ENCODE peak calls at places on chromosomes 6 and 20, in ten cellular contexts. Y is DND-41; X is heart left ventricle; E is neuronal stem cell; V is OCI-LY7; M is CD8-positive, alpha-beta T cell; O is tibial artery; H is CD4-positive, alpha-beta memory T cell; B is gastrocnemius medialis; L is HCT116. F is an unnamed sample.

GRCh38 chr20:45798935-45799642 is 7.3 kb downstream of the DNTTIP1 start:
- DNase-seq in Y (peak; percentile 75), X (no peak), E (peak; percentile 31), V (peak; percentile 72), M (peak; percentile 19), O (peak; percentile 73), H (peak; percentile 62), B (peak; percentile 67), L (no peak), F (no peak)

GRCh38 chr6:114108119-114109002 is 137.4 kb upstream of the HDAC2 start:
- DNase-seq in Y (peak; percentile 65), X (peak; percentile 58), E (peak; percentile 53), V (peak; percentile 41), M (no peak), O (peak; percentile 67), H (no peak), B (peak; percentile 19), L (peak; percentile 64), F (peak; percentile 50)

GRCh38 chr20:4548552-4548951 is 173.2 kb upstream of the PRND start:
- DNase-seq in Y (no peak), X (no peak), E (no peak), V (no peak), M (no peak), O (no peak), H (no peak), B (no peak), L (no peak), F (peak; percentile 93)

GRCh38 chr6:3202999-3203696 is 24.3 kb downstream of the TUBB2B start:
- DNase-seq in Y (no peak), X (no peak), E (no peak), V (peak; percentile 19), M (no peak), O (no peak), H (no peak), B (no peak), L (no peak), F (no peak)

GRCh38 chr20:29741894-29742698 is 1515.4 kb upstream of the DEFB115 start:
- DNase-seq in Y (no peak), X (no peak), E (no peak), V (no peak), M (no peak), O (peak; percentile 43), H (no peak), B (no peak), L (no peak), F (no peak)

GRCh38 chr6:166619912-166620311 is 7.1 kb downstream of the RPS6KA2 start:
- DNase-seq in Y (no peak), X (no peak), E (no peak), V (no peak), M (no peak), O (no peak), H (no peak), B (no peak), L (no peak), F (peak; percentile 58)

GRCh38 chr6:16639689-16640480 is 121.4 kb downstream of the ATXN1 start:
- DNase-seq in Y (no peak), X (no peak), E (no peak), V (no peak), M (no peak), O (no peak), H (no peak), B (no peak), L (no peak), F (peak; percentile 61)

GRCh38 chr20:1588166-1588868 is 30.8 kb upstream of the SIRPD start:
- DNase-seq in Y (peak; percentile 73), X (no peak), E (no peak), V (no peak), M (no peak), O (no peak), H (peak; percentile 43), B (no peak), L (no peak), F (no peak)

GRCh38 chr20:24984963-24985640 is 7.4 kb downstream of the APMAP start:
- DNase-seq in Y (peak; percentile 1), X (no peak), E (no peak), V (no peak), M (no peak), O (peak; percentile 48), H (no peak), B (no peak), L (no peak), F (no peak)

GRCh38 chr6:1474205-1474604 is 84.8 kb downstream of the FOXF2 start:
- DNase-seq in Y (no peak), X (no peak), E (no peak), V (no peak), M (no peak), O (no peak), H (no peak), B (no peak), L (no peak), F (no peak)

DNA sequence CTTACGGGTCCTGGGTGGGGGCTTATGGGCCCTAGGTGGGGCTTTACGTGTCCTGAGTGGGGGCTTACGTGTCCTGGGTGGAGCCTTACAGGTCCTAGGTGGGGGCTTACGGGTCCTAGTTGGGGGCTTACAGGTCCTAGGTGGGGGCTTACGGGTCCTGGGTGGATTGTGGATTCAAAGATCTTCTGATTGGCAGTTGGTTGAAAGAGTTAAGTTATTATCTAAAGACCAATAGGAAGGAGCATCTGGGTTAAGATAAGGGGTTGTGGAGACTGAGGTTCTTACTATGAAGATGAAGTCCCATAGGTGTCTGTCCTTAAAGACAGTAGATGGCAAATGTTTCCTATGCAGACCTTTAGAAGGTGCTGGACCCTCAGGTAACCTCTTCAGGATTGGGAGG is 8.4 kb upstream of the BIRC7 start:
- DNase-seq in Y (no peak), X (no peak), E (no peak), V (no peak), M (no peak), O (no peak), H (peak; percentile 2), B (no peak), L (no peak), F (no peak)
- H3K4me1 ChIP-seq in Y (no peaks in the 10 kb centered on the region), X (peaks cover 4% of the 10 kb centered on the region), E (peaks cover 13% of the 10 kb centered on the region), V (no peaks in the 10 kb centered on the region), M (no peaks in the 10 kb centered on the region), O (no peaks in the 10 kb centered on the region), H (no peaks in the 10 kb centered on the region), B (no peaks in the 10 kb centered on the region), L (peaks cover 29% of the 10 kb centered on the region), F (no peaks in the 10 kb centered on the region)

DNA sequence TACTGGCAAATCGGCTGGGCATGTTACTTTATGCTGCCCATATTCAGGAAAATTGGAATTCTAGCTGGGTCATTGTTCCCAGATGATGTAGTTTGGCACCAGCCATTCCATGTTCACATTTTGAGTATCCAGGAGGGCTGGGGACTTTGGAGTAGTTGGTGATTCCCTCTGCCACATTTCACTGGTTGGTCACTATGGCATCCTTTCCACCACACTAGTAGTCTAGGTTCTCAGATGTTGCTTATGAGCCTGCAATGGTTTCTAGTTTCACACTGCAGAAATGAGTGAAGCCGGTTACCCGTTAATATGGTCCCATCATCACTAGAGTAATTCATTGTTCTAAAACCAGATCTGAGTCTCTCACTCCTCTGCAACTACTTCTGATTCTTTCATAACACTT is 4.6 kb downstream of the PTPN1 start:
- DNase-seq in Y (no peak), X (no peak), E (no peak), V (no peak), M (no peak), O (no peak), H (no peak), B (no peak), L (no peak), F (no peak)
- H3K4me1 ChIP-seq in Y (peaks cover 86% of the 10 kb centered on the region), X (peaks cover 18% of the 10 kb centered on the region), E (peaks cover 8% of the 10 kb centered on the region), V (peaks cover 42% of the 10 kb centered on the region), M (peaks cover 83% of the 10 kb centered on the region), O (no peaks in the 10 kb centered on the region), H (peaks cover 91% of the 10 kb centered on the region), B (peaks cover 76% of the 10 kb centered on the region), L (peaks cover 9% of the 10 kb centered on the region), F (peaks cover 45% of the 10 kb centered on the region)

GRCh38 chr6:111802720-111803119 is 70.5 kb downstream of the FYN start:
- DNase-seq in Y (no peak), X (no peak), E (no peak), V (no peak), M (no peak), O (no peak), H (no peak), B (no peak), L (no peak), F (no peak)
- H3K4me1 ChIP-seq in Y (no peaks in the 10 kb centered on the region), X (peaks cover 30% of the 10 kb centered on the region), E (peaks cover 25% of the 10 kb centered on the region), V (peaks cover 17% of the 10 kb centered on the region), M (peaks cover 50% of the 10 kb centered on the region), O (no peaks in the 10 kb centered on the region), H (peaks cover 97% of the 10 kb centered on the region), B (no peaks in the 10 kb centered on the region), L (peaks cover 6% of the 10 kb centered on the region), F (peaks cover 18% of the 10 kb centered on the region)

DNA sequence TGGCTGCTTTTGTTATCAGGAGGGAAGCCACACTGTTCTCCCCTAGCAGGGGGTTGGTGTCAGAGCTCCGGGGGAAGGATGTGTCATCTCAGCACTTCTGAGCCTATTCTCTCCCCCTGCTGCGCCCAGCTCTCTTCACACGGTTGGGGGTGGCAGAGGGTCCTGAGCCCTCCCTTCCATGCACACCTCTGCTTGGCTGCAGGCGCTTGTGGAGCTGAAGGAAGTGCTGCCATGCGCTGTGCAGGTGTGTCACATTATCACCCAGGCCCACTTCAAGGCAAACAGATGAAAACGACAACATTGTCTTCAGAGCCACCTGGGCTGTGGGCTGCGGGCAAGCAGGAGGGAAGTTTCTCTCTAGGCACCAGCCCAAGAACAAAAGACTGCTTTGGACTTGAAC is 263.4 kb downstream of the BMP7 start:
- DNase-seq in Y (peak; percentile 36), X (no peak), E (no peak), V (peak; percentile 72), M (no peak), O (no peak), H (no peak), B (no peak), L (no peak), F (no peak)
- H3K4me1 ChIP-seq in Y (no peaks in the 10 kb centered on the region), X (no peaks in the 10 kb centered on the region), E (peaks cover 8% of the 10 kb centered on the region), V (peaks cover 21% of the 10 kb centered on the region), M (no peaks in the 10 kb centered on the region), O (no peaks in the 10 kb centered on the region), H (no peaks in the 10 kb centered on the region), B (no peaks in the 10 kb centered on the region), L (no peaks in the 10 kb centered on the region), F (peaks cover 22% of the 10 kb centered on the region)

DNA sequence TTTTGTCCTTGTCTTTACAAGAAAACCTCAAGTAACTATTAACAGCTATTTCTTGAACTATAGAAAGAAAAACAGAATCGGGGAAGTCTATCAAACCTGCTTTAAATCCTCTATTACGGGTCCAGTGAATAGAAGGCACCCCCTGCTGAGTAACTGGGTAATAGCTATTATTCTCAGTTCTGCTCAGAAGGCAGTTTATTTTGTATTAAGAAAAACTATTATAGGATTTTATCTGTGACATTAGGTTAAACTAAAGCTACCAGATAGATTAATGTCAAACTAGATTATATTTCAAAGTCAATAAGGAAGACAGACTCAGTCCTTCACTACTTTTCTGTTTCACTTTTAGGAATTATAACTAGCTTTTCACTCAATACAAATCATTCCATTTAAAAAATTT is 93.7 kb downstream of the DST start:
- DNase-seq in Y (no peak), X (no peak), E (peak; percentile 48), V (peak; percentile 29), M (no peak), O (no peak), H (no peak), B (no peak), L (no peak), F (no peak)
- H3K4me1 ChIP-seq in Y (no peaks in the 10 kb centered on the region), X (peaks cover 17% of the 10 kb centered on the region), E (peaks cover 1% of the 10 kb centered on the region), V (peaks cover 15% of the 10 kb centered on the region), M (no peaks in the 10 kb centered on the region), O (no peaks in the 10 kb centered on the region), H (no peaks in the 10 kb centered on the region), B (peaks cover 57% of the 10 kb centered on the region), L (peaks cover 2% of the 10 kb centered on the region), F (no peaks in the 10 kb centered on the region)

DNA sequence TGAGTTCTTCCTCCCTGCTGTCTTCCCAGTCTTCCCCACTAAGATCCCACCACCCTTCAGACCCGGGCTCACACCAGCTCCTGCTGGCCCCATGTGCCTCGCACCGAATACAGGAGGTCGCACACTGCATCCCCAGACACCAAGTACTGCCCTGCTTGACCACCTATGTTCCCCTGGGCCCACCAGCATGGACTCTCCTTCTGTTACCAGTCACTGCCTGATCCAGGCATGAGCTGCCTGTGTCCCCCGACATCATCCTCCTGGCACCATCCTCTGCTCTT is 285.3 kb upstream of the TAB2 start:
- DNase-seq in Y (no peak), X (no peak), E (no peak), V (no peak), M (no peak), O (no peak), H (no peak), B (no peak), L (no peak), F (no peak)
- H3K4me1 ChIP-seq in Y (peaks cover 59% of the 10 kb centered on the region), X (no peaks in the 10 kb centered on the region), E (peaks cover 7% of the 10 kb centered on the region), V (no peaks in the 10 kb centered on the region), M (no peaks in the 10 kb centered on the region), O (no peaks in the 10 kb centered on the region), H (peaks cover 51% of the 10 kb centered on the region), B (no peaks in the 10 kb centered on the region), L (peaks cover 28% of the 10 kb centered on the region), F (no peaks in the 10 kb centered on the region)